ENCODE peak calls at places on chromosome 1, in five cellular contexts. T, U, W, B and E are unnamed samples.

GRCh38 chr1:24089743-24090555 is 22.0 kb downstream of the MYOM3 start:
- DNase-seq in T (no peak), U (no peak), W (no peak), B (peak), E (no peak)

GRCh38 chr1:185373813-185374524 is 56.9 kb upstream of the IVNS1ABP start:
- DNase-seq in T (no peak), U (no peak), W (no peak), B (peak), E (no peak)

GRCh38 chr1:97759078-97759477 is 161.8 kb downstream of the DPYD start:
- DNase-seq in T (no peak), U (no peak), W (no peak), B (no peak), E (no peak)

GRCh38 chr1:203081465-203082355 is 4.1 kb downstream of the MYOG start:
- DNase-seq in T (no peak), U (no peak), W (no peak), B (no peak), E (no peak)

GRCh38 chr1:100868364-100868995 is 26.2 kb downstream of the EXTL2 start:
- DNase-seq in T (no peak), U (no peak), W (no peak), B (no peak), E (peak)

GRCh38 chr1:246677842-246678241 is 46.4 kb upstream of the SCCPDH start:
- DNase-seq in T (no peak), U (no peak), W (no peak), B (no peak), E (no peak)

GRCh38 chr1:32924881-32925344 is 23.7 kb upstream of the TMEM54 start:
- DNase-seq in T (no peak), U (no peak), W (no peak), B (peak), E (no peak)

GRCh38 chr1:54275349-54275748 is 75.4 kb downstream of the MRPL37 start:
- DNase-seq in T (no peak), U (no peak), W (no peak), B (peak), E (no peak)

GRCh38 chr1:175708787-175709186 is 34.6 kb downstream of the TNR start:
- DNase-seq in T (no peak), U (no peak), W (no peak), B (no peak), E (peak)

GRCh38 chr1:108886292-108886691 is 9.5 kb downstream of the GPSM2 start:
- DNase-seq in T (no peak), U (no peak), W (no peak), B (no peak), E (no peak)

GRCh38 chr1:24385160-24385939 is 28.2 kb downstream of the STPG1 start:
- DNase-seq in T (no peak), U (peak), W (peak), B (no peak), E (peak)

GRCh38 chr1:93235261-93235660 is 54.7 kb downstream of the CCDC18 start:
- DNase-seq in T (no peak), U (no peak), W (no peak), B (no peak), E (no peak)

GRCh38 chr1:6588893-6589481 is 9.2 kb downstream of the ZBTB48 start:
- DNase-seq in T (no peak), U (no peak), W (no peak), B (no peak), E (no peak)

GRCh38 chr1:227890451-227891222 is 57.1 kb downstream of the WNT9A start:
- DNase-seq in T (no peak), U (no peak), W (no peak), B (no peak), E (no peak)

GRCh38 chr1:203629509-203630082 is 3.0 kb downstream of the ATP2B4 start:
- DNase-seq in T (no peak), U (peak), W (peak), B (peak), E (no peak)

GRCh38 chr1:27009601-27010197 is 3.0 kb downstream of the TENT5B start:
- DNase-seq in T (no peak), U (no peak), W (no peak), B (peak), E (no peak)